ENCODE peak calls at places on chromosomes 4 and X, in five cellular contexts. S is IMR-90, F is H1, L is A549, T is HepG2. V is an unnamed sample.

GRCh38 chrX:102808336-102808735 is 87.8 kb downstream of the GPRASP3 start:
- DNase-seq in F (no peak), S (peak), T (no peak), L (no peak), V (no peak)

GRCh38 chr4:17232575-17233253 is 279.2 kb downstream of the QDPR start:
- DNase-seq in L (no peak), S (peak), T (no peak), F (no peak), V (no peak)

GRCh38 chr4:8098506-8098905 is 60.1 kb downstream of the ABLIM2 start:
- DNase-seq in F (no peak), T (no peak), S (no peak), L (no peak), V (no peak)

GRCh38 chr4:124304936-124305335 is 407.6 kb downstream of the ANKRD50 start:
- DNase-seq in T (no peak), S (no peak), L (no peak), F (no peak), V (no peak)

GRCh38 chr4:80542747-80543146 is 207.2 kb downstream of the CFAP299 start:
- DNase-seq in F (no peak), S (no peak), T (no peak), L (no peak), V (no peak)

GRCh38 chrX:27917713-27918500 is 63.3 kb downstream of the DCAF8L1 start:
- DNase-seq in L (no peak), F (no peak), S (no peak), T (no peak), V (no peak)

GRCh38 chrX:116239944-116240391 is 69.4 kb downstream of the AGTR2 start:
- DNase-seq in T (no peak), L (no peak), S (no peak), F (no peak), V (no peak)

GRCh38 chrX:20244936-20245335 is 21.8 kb downstream of the RPS6KA3 start:
- DNase-seq in F (no peak), S (peak), L (no peak), T (no peak), V (no peak)

GRCh38 chr4:11843340-11843739 is 414.6 kb upstream of the HS3ST1 start:
- DNase-seq in T (no peak), S (no peak), L (no peak), F (no peak), V (no peak)

GRCh38 chr4:86497980-86498379 is 96.1 kb upstream of the PTPN13 start:
- DNase-seq in T (no peak), L (no peak), S (no peak), F (no peak), V (no peak)

GRCh38 chrX:32153586-32153985 is 1057.8 kb downstream of the DMD start:
- DNase-seq in T (no peak), F (no peak), S (no peak), L (no peak), V (no peak)

GRCh38 chrX:91389026-91389425 is 45.6 kb upstream of the PABPC5 start:
- DNase-seq in L (no peak), S (no peak), T (no peak), F (no peak), V (no peak)

GRCh38 chr4:123116412-123116811 is 194.0 kb upstream of the NUDT6 start:
- DNase-seq in T (peak), S (peak), F (no peak), L (no peak), V (no peak)

GRCh38 chr4:80103615-80104014 is 30.6 kb upstream of the ANTXR2 start:
- DNase-seq in L (no peak), F (no peak), S (no peak), T (no peak), V (no peak)

GRCh38 chrX:16711219-16712115 is 1.0 kb downstream of the CTPS2 start:
- DNase-seq in L (no peak), F (no peak), S (no peak), T (peak), V (peak)

GRCh38 chrX:44096666-44097065 is 123.5 kb upstream of the NDP start:
- DNase-seq in T (no peak), S (no peak), L (no peak), F (no peak), V (no peak)

GRCh38 chrX:54492340-54492739 is 3.7 kb downstream of the FGD1 start:
- DNase-seq in S (peak), F (no peak), L (no peak), T (no peak), V (no peak)

GRCh38 chr4:25101836-25102235 is 58.4 kb downstream of the SEPSECS start:
- DNase-seq in T (no peak), F (no peak), S (no peak), L (no peak), V (no peak)

GRCh38 chr4:83335691-83336090 is 1.0 kb upstream of the HPSE start:
- DNase-seq in T (no peak), F (no peak), S (no peak), L (no peak), V (no peak)

GRCh38 chr4:87530868-87531267 is 1.7 kb upstream of the SPARCL1 start:
- DNase-seq in T (no peak), F (no peak), L (no peak), S (peak), V (no peak)

GRCh38 chrX:134622813-134623185 is 35.5 kb downstream of the PLAC1 start:
- DNase-seq in S (no peak), L (no peak), F (no peak), T (no peak), V (no peak)

GRCh38 chr4:15682340-15682725 is 706 bp downstream of the FAM200B start:
- DNase-seq in L (no peak), T (no peak), F (no peak), S (no peak), V (no peak)

GRCh38 chrX:118928126-118928525 is 46.3 kb upstream of the LONRF3 start:
- DNase-seq in S (no peak), T (no peak), L (no peak), F (no peak), V (no peak)

GRCh38 chrX:48972214-48973164 is 845 bp upstream of the KCND1 start:
- DNase-seq in S (peak), T (peak), F (no peak), L (peak), V (peak)

GRCh38 chr4:173468314-173468713 is 61.7 kb downstream of the HAND2 start:
- DNase-seq in T (no peak), F (no peak), L (no peak), S (no peak), V (no peak)

GRCh38 chr4:86841309-86841708 is 7.9 kb downstream of the SLC10A6 start:
- DNase-seq in T (no peak), F (no peak), S (peak), L (no peak), V (no peak)

GRCh38 chr4:56007154-56007553 is 58.4 kb downstream of the CEP135 start:
- DNase-seq in F (no peak), L (no peak), S (no peak), T (no peak), V (no peak)

GRCh38 chr4:89245459-89245858 is 62.1 kb downstream of the GPRIN3 start:
- DNase-seq in F (no peak), L (no peak), S (no peak), T (peak), V (no peak)

GRCh38 chrX:140572724-140573123 is 67.9 kb upstream of the SOX3 start:
- DNase-seq in L (peak), S (peak), T (peak), F (peak), V (peak)

GRCh38 chrX:31580726-31581125 is 508.9 kb upstream of the FTHL17 start:
- DNase-seq in F (no peak), T (no peak), L (no peak), S (peak), V (no peak)

GRCh38 chrX:148588649-148589310 is 88.4 kb downstream of the AFF2 start:
- DNase-seq in F (no peak), L (no peak), T (no peak), S (no peak), V (no peak)

GRCh38 chr4:41998019-41998418 is 7.7 kb downstream of the SLC30A9 start:
- DNase-seq in T (no peak), F (no peak), L (no peak), S (no peak), V (no peak)

GRCh38 chr4:621296-622070 is 3.9 kb upstream of the PDE6B start:
- DNase-seq in L (no peak), F (no peak), S (no peak), T (no peak), V (no peak)

GRCh38 chr4:53055716-53056413 is 193.7 kb downstream of the RASL11B start:
- DNase-seq in S (no peak), F (no peak), L (no peak), T (peak), V (no peak)

DNA sequence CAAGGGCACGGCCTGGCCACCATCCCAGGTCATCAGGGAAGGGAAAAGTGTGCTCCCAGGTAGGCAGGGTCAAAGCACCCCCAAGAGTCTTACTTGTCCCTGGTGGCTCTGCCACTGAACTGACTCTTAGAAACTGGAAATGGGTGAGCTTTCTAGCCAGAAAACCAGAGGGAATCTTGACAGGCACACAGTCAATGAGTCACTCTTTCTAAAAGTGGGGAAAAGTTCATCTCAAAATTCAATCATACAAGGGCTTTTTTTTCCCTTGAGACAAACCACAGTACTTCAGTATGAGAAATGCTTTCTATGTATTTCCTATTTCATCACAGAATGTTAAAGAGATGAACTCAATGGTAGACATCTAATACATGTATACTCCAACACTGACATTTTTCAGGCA is 12.5 kb downstream of the HPF1 start:
- DNase-seq in S (peak), L (no peak), F (no peak), T (no peak), V (no peak)
- TF ChIP-seq MAFK in S (no peak), L (no peak), F (no peak), T (no peak), V (no peak)

GRCh38 chrX:23066588-23067281 is 67.0 kb downstream of the DDX53 start:
- DNase-seq in T (no peak), S (no peak), L (no peak), F (no peak), V (no peak)
- TF ChIP-seq MAFK in T (no peak), S (no peak), L (no peak), F (no peak), V (no peak)

GRCh38 chr4:184100297-184100885 is 117.3 kb downstream of the ENPP6 start:
- DNase-seq in F (no peak), T (no peak), S (peak), L (peak), V (peak)
- TF ChIP-seq MAFK in F (no peak), T (no peak), S (no peak), L (no peak), V (no peak)

DNA sequence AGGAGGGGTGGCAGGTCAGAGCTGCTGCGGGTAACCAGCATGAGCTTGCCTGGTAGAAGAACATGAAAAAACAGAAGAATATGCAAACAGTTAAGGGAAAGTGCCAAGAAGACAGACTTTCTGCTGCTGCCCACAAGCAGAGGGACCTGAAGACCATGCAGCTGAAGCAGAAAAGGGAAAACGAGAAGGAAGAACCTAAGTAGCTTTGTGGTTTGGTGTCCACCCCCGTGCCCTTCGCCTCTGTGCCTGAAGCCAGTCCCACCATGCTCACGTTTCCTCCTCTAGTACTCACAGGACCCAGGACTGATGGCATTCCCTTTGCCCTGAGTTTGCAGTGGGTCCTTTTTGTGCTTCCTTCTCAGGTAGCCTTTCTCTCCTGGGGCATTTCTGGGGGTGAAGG is 62.8 kb downstream of the UBA6 start:
- DNase-seq in T (no peak), S (no peak), L (no peak), F (no peak), V (no peak)
- TF ChIP-seq MAFK in T (no peak), S (no peak), L (no peak), F (no peak), V (no peak)